ENCODE peak calls at places on chromosome 22, in nine cellular contexts. C is hepatocyte, E is mucosa of descending colon, S is sigmoid colon, Q is endothelial cell, B is mesothelial cell of epicardium, T is breast epithelium, A is RWPE1, G is astrocyte of the spinal cord. Z is an unnamed sample.

GRCh38 chr22:46425011-46425410 is 89.5 kb downstream of the TRMU start:
- DNase-seq in T (no peak), E (no peak), B (no peak), C (no peak), G (peak), Q (no peak), S (no peak), A (no peak), Z (no peak)

GRCh38 chr22:45441158-45441557 is 27.7 kb downstream of the RIBC2 start:
- DNase-seq in Q (peak), B (peak), T (no peak), E (no peak), S (peak), C (peak), G (peak), A (peak), Z (peak)

GRCh38 chr22:45318558-45319318 is 9.0 kb downstream of the FAM118A start:
- DNase-seq in A (no peak), G (no peak), Q (no peak), B (no peak), S (no peak), C (no peak), E (no peak), T (no peak), Z (no peak)

GRCh38 chr22:38656256-38657148 is at the start of the genes CBY1 and FAM227A:
- DNase-seq in B (peak), E (peak), A (peak), S (peak), Q (peak), C (peak), T (peak), G (peak), Z (peak)

GRCh38 chr22:33897621-33897910 is 22.7 kb downstream of the LARGE1 start:
- DNase-seq in B (no peak), Q (no peak), S (no peak), C (no peak), T (no peak), G (no peak), A (no peak), E (no peak), Z (no peak)

GRCh38 chr22:39658367-39658766 is 87.8 kb downstream of the CACNA1I start:
- DNase-seq in A (no peak), C (no peak), Q (no peak), T (no peak), G (no peak), E (no peak), S (no peak), B (no peak), Z (no peak)

GRCh38 chr22:36856121-36856791 is 4.5 kb upstream of the NCF4 start:
- DNase-seq in T (peak), G (peak), C (peak), E (peak), A (peak), B (peak), Q (peak), S (peak), Z (peak)

GRCh38 chr22:38824587-38824986 is 19.2 kb downstream of the NPTXR start:
- DNase-seq in E (no peak), C (peak), G (peak), A (peak), B (peak), T (no peak), Q (peak), S (peak), Z (peak)

GRCh38 chr22:11066458-11067285 is 4461.3 kb upstream of the OR11H1 start:
- DNase-seq in C (peak), Q (no peak), G (no peak), E (peak), T (no peak), S (peak), A (no peak), B (no peak), Z (no peak)

GRCh38 chr22:38051261-38051660 is 5.9 kb upstream of the PICK1 start:
- DNase-seq in T (no peak), C (no peak), G (no peak), S (no peak), Q (no peak), B (no peak), E (no peak), A (no peak), Z (no peak)

GRCh38 chr22:37417737-37418348 is 9.4 kb downstream of the ELFN2 start:
- DNase-seq in A (no peak), S (no peak), T (no peak), E (no peak), C (no peak), Q (no peak), G (no peak), B (no peak), Z (no peak)

GRCh38 chr22:49660794-49661781 is 166.6 kb downstream of the BRD1 start:
- DNase-seq in Q (no peak), B (peak), A (no peak), T (no peak), G (no peak), C (no peak), S (peak), E (no peak), Z (no peak)

GRCh38 chr22:45064313-45065268 is 54.8 kb upstream of the PHF21B start:
- DNase-seq in E (no peak), B (no peak), S (no peak), G (peak), Q (no peak), T (no peak), A (peak), C (no peak), Z (peak)

GRCh38 chr22:27825174-27825573 is 23.6 kb upstream of the MN1 start:
- DNase-seq in A (no peak), E (no peak), Q (no peak), B (no peak), C (no peak), S (no peak), G (no peak), T (no peak), Z (no peak)

GRCh38 chr22:36577019-36577418 is 48.1 kb upstream of the EIF3D start:
- DNase-seq in S (no peak), Q (no peak), B (no peak), G (peak), E (no peak), T (no peak), A (peak), C (no peak), Z (peak)

GRCh38 chr22:35477911-35478582 is 62.6 kb upstream of the RASD2 start:
- DNase-seq in Q (no peak), S (peak), G (peak), C (peak), B (peak), A (peak), E (peak), T (no peak), Z (peak)

GRCh38 chr22:29306830-29307657 is 594 bp downstream of the GAS2L1 start:
- DNase-seq in S (peak), C (peak), E (peak), G (peak), B (peak), A (peak), Q (peak), T (peak), Z (peak)

GRCh38 chr22:40856513-40857308 is at the start of the genes ST13 and XPNPEP3:
- DNase-seq in T (peak), Q (peak), A (peak), E (peak), S (peak), G (peak), C (peak), B (peak), Z (peak)
- TF ChIP-seq CTCF in T (no peak), Q (peak), A (no peak), E (no peak), S (no peak), G (peak), C (peak), B (peak), Z (no peak)

GRCh38 chr22:47837703-47838102 is 1075.3 kb downstream of the TBC1D22A start:
- DNase-seq in Q (peak), C (peak), S (no peak), G (no peak), B (no peak), E (no peak), T (no peak), A (no peak), Z (peak)

GRCh38 chr22:47846206-47846605 is 1083.8 kb downstream of the TBC1D22A start:
- DNase-seq in E (no peak), S (no peak), B (no peak), A (no peak), T (no peak), G (no peak), Q (no peak), C (no peak), Z (no peak)

GRCh38 chr22:47839586-47840245 is 1077.3 kb downstream of the TBC1D22A start:
- DNase-seq in B (no peak), C (no peak), S (no peak), G (no peak), A (no peak), T (no peak), E (no peak), Q (no peak), Z (no peak)

GRCh38 chr22:47841166-47841565 is 1078.7 kb downstream of the TBC1D22A start:
- DNase-seq in G (no peak), A (no peak), Q (no peak), T (no peak), S (no peak), B (no peak), C (no peak), E (no peak), Z (no peak)

DNA sequence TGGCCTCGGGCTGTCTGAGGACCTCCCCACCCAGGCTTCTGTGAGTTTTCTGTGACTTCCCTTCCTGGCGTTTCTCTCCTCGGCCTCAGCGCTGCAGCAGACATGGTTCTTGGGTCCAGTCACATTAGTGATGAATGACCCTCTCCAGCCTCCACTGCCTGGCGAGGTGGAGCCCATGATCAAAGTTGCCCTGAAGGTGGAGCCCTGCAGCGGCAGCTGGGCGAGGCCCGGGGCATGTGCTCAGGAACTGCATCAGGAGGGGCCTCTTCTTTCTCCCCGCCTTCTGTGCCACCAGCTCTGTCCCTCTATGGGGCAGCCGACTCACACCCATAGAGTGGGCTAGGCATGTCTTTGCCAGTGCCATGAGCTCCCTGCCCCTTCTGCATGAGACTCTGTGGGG is 1079.7 kb downstream of the TBC1D22A start:
- DNase-seq in T (no peak), A (no peak), B (no peak), E (no peak), G (no peak), S (no peak), C (no peak), Q (no peak), Z (no peak)
- TF ChIP-seq CTCF in T (no peak), A (no peak), B (no peak), E (no peak), G (no peak), S (no peak), C (no peak), Q (no peak), Z (no peak)

GRCh38 chr22:43848366-43849171 is 13.7 kb downstream of the SULT4A1 start:
- DNase-seq in Q (peak), T (no peak), S (peak), C (peak), G (peak), B (no peak), A (no peak), E (peak), Z (peak)
- TF ChIP-seq CTCF in Q (no peak), T (no peak), S (no peak), C (peak), G (peak), B (peak), A (no peak), E (no peak), Z (peak)

GRCh38 chr22:21657361-21658118 is 8.3 kb upstream of the PPIL2 start:
- DNase-seq in Q (peak), B (peak), E (peak), T (no peak), A (peak), S (no peak), C (peak), G (peak), Z (no peak)
- TF ChIP-seq CTCF in Q (peak), B (no peak), E (peak), T (no peak), A (peak), S (no peak), C (no peak), G (no peak), Z (no peak)

GRCh38 chr22:25208743-25209505 is 9.3 kb downstream of the CRYBB3 start:
- DNase-seq in Q (no peak), A (no peak), E (no peak), G (no peak), S (no peak), C (no peak), T (no peak), B (no peak), Z (no peak)

GRCh38 chr22:25212337-25212736 is 7.1 kb upstream of the CRYBB2 start:
- DNase-seq in S (no peak), G (no peak), C (no peak), A (no peak), E (no peak), B (no peak), T (no peak), Q (peak), Z (no peak)

GRCh38 chr22:25208328-25208727 is 8.7 kb downstream of the CRYBB3 start:
- DNase-seq in A (no peak), S (no peak), Q (no peak), B (no peak), C (no peak), T (no peak), E (no peak), G (no peak), Z (no peak)

GRCh38 chr22:25213221-25213620 is 6.2 kb upstream of the CRYBB2 start:
- DNase-seq in E (no peak), G (no peak), S (no peak), C (no peak), T (no peak), Q (no peak), A (no peak), B (no peak), Z (no peak)

GRCh38 chr22:25210831-25211230 is 8.6 kb upstream of the CRYBB2 start:
- DNase-seq in G (no peak), Q (no peak), S (no peak), T (no peak), A (no peak), E (no peak), C (no peak), B (no peak), Z (no peak)
- TF ChIP-seq CTCF in G (no peak), Q (no peak), S (no peak), T (no peak), A (no peak), E (no peak), C (no peak), B (no peak), Z (no peak)

GRCh38 chr22:23156286-23156685 is 11.0 kb downstream of the RAB36 start:
- DNase-seq in E (no peak), C (no peak), S (no peak), A (no peak), T (no peak), Q (no peak), B (no peak), G (no peak), Z (no peak)
- TF ChIP-seq CTCF in E (no peak), C (no peak), S (no peak), A (no peak), T (no peak), Q (no peak), B (no peak), G (no peak), Z (no peak)

GRCh38 chr22:30829901-30830550 is 135.4 kb downstream of the OSBP2 start:
- DNase-seq in S (no peak), B (no peak), T (no peak), Q (no peak), A (peak), E (no peak), G (peak), C (no peak), Z (peak)
- TF ChIP-seq CTCF in S (no peak), B (no peak), T (no peak), Q (no peak), A (no peak), E (no peak), G (no peak), C (no peak), Z (no peak)

DNA sequence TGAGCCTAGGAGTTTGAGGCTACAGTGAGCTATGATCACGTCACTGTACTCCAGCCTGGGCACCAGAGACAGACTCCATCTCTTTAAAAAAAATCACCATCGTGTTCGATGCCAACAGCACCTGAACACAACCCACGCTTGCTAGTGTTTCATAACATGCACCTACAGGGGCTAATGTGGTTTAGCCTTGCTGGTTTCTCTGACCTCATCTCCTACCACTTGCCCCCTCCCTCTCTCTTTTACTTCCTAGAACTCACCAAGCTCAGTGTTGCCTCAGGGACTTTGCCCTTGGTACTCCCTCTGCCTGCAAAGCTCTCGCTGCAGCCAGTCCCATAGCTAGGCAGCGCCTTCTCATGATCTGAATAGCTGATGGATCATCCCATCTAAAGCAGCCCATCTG is 99.8 kb downstream of the FBXO7 start:
- DNase-seq in E (no peak), A (no peak), G (no peak), C (peak), T (peak), Q (no peak), S (no peak), B (no peak), Z (peak)
- TF ChIP-seq CTCF in E (no peak), A (no peak), G (no peak), C (no peak), T (no peak), Q (no peak), S (no peak), B (no peak), Z (no peak)

GRCh38 chr22:43827926-43828710 is 16.0 kb upstream of the EFCAB6 start:
- DNase-seq in Q (no peak), T (no peak), E (no peak), G (no peak), A (no peak), S (peak), C (no peak), B (no peak), Z (no peak)
- TF ChIP-seq CTCF in Q (no peak), T (no peak), E (no peak), G (no peak), A (no peak), S (no peak), C (no peak), B (no peak), Z (no peak)

DNA sequence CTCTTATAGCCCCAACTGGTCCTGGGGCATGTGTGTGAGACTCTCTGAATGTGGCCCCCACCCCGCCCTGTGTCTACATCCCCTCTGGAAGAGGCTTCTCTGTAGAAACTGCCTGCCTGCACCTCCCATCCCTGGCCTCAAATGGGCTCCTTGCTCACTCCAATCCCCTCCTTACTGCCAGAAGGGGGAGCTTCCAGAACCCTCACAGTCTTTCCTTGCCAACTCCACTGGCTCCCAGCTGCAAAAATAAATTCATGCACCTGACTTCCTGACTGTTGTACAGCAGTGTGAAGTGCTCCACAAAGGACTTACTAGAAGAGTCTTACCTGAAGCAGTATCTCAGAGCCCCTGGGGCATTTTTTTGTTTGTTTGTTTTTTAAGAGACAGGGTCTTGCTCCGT is 15.2 kb upstream of the SERPIND1 start:
- DNase-seq in S (no peak), T (no peak), B (no peak), C (no peak), E (no peak), G (no peak), A (no peak), Q (no peak), Z (peak)
- TF ChIP-seq CTCF in S (no peak), T (no peak), B (no peak), C (no peak), E (no peak), G (peak), A (no peak), Q (no peak), Z (no peak)